ENCODE peak calls at places on chromosomes 2 and 18, in eight cellular contexts. M is GM23248; T is progenitor cell of endocrine pancreas; E is stimulated activated CD4-positive, alpha-beta T cell treated with anti-CD3 and anti-CD28 coated beads, Interleukin-1b, Interleukin-23, amount 100 ng/mL, for 1 hour; R is activated effector memory CD4-positive, alpha-beta T cell treated with anti-CD3 and anti-CD28 coated beads, Interleukin-2, amount 50 U/mL, for 16 hours; F is right atrium auricular region; W is activated CD8-positive, alpha-beta T cell treated with anti-CD3 and anti-CD28 coated beads, Interleukin-2, amount 10 ng/mL, durations not matched to agents 7 days and 5 days; P is COR-L47. K is an unnamed sample.

GRCh38 chr2:124804014-124804940 is 779.2 kb downstream of the CNTNAP5 start:
- DNase-seq in M (peak; percentile 43), T (no peak), E (no peak), R (no peak), F (no peak), W (no peak), P (peak; percentile 31), K (no peak)

GRCh38 chr2:23456881-23457760 is 72.1 kb downstream of the KLHL29 start:
- DNase-seq in M (peak; percentile 84), T (no peak), E (no peak), R (no peak), F (peak; percentile 47), W (no peak), P (no peak), K (no peak)

GRCh38 chr2:179412116-179412515 is 147.5 kb upstream of the SESTD1 start:
- DNase-seq in M (peak; percentile 46), T (no peak), E (no peak), R (no peak), F (no peak), W (no peak), P (no peak), K (no peak)

GRCh38 chr2:145431181-145431951 is 911.4 kb upstream of the ZEB2 start:
- DNase-seq in M (no peak), T (no peak), E (no peak), R (no peak), F (no peak), W (no peak), P (peak; percentile 97), K (no peak)

GRCh38 chr2:179226203-179226960 is 38.2 kb downstream of the SESTD1 start:
- DNase-seq in M (no peak), T (no peak), E (no peak), R (no peak), F (no peak), W (no peak), P (peak; percentile 86), K (no peak)

GRCh38 chr2:39424951-39425350 is 12.1 kb downstream of the MAP4K3 start:
- DNase-seq in M (no peak), T (no peak), E (no peak), R (no peak), F (no peak), W (no peak), P (no peak), K (no peak)

GRCh38 chr18:2955966-2956521 is 56.9 kb downstream of the LPIN2 start:
- DNase-seq in M (peak; percentile 79), T (no peak), E (no peak), R (no peak), F (no peak), W (no peak), P (no peak), K (no peak)

GRCh38 chr2:227473019-227473461 is 1.1 kb downstream of the AGFG1 start:
- DNase-seq in M (no peak), T (no peak), E (no peak), R (no peak), F (no peak), W (no peak), P (no peak), K (no peak)

GRCh38 chr2:30273574-30273929 is 42.2 kb downstream of the LBH start:
- DNase-seq in M (no peak), T (no peak), E (no peak), R (no peak), F (no peak), W (no peak), P (no peak), K (peak; percentile 45)

GRCh38 chr2:64613276-64613675 is 40.4 kb downstream of the SERTAD2 start:
- DNase-seq in M (no peak), T (no peak), E (no peak), R (no peak), F (peak; percentile 18), W (no peak), P (no peak), K (no peak)

GRCh38 chr2:43269074-43269572 is 42.7 kb upstream of the ZFP36L2 start:
- DNase-seq in M (peak; percentile 99), T (no peak), E (no peak), R (no peak), F (peak; percentile 98), W (no peak), P (peak; percentile 8), K (peak; percentile 91)

GRCh38 chr2:96769816-96770215 is 9.1 kb downstream of the CNNM4 start:
- DNase-seq in M (peak; percentile 30), T (no peak), E (no peak), R (no peak), F (peak; percentile 69), W (no peak), P (no peak), K (no peak)

GRCh38 chr18:35695803-35696202 is 114.3 kb downstream of the GALNT1 start:
- DNase-seq in M (no peak), T (no peak), E (no peak), R (no peak), F (peak; percentile 69), W (no peak), P (no peak), K (no peak)

GRCh38 chr2:46562451-46562841 is 83.1 kb downstream of the TMEM247 start:
- DNase-seq in M (no peak), T (no peak), E (no peak), R (no peak), F (no peak), W (no peak), P (no peak), K (no peak)

GRCh38 chr2:10390369-10390801 is 57.7 kb downstream of the ODC1 start:
- DNase-seq in M (peak; percentile 82), T (no peak), E (no peak), R (no peak), F (no peak), W (no peak), P (no peak), K (no peak)

GRCh38 chr18:77167276-77167675 is 34.7 kb upstream of the MBP start:
- DNase-seq in M (peak; percentile 76), T (no peak), E (no peak), R (no peak), F (no peak), W (no peak), P (no peak), K (no peak)

GRCh38 chr2:192236136-192236535 is 41.4 kb upstream of the TMEFF2 start:
- DNase-seq in M (peak; percentile 32), T (no peak), E (no peak), R (no peak), F (no peak), W (no peak), P (no peak), K (no peak)

GRCh38 chr2:124978597-124978996 is 953.5 kb downstream of the CNTNAP5 start:
- DNase-seq in M (no peak), T (no peak), E (no peak), R (no peak), F (no peak), W (no peak), P (no peak), K (no peak)

GRCh38 chr2:241987726-241988125 is 118.2 kb downstream of the RTP5 start:
- DNase-seq in M (no peak), T (no peak), E (no peak), R (no peak), F (no peak), W (no peak), P (no peak), K (peak; percentile 81)

K was measured in mesenteric fat pad.